ENCODE peak calls at places on chromosome 7, in five cellular contexts. N is sigmoid colon, I is Peyer's patch, M is IMR-90, T is esophagus squamous epithelium. W is an unnamed sample.

GRCh38 chr7:84422790-84423189 is 228.2 kb upstream of the SEMA3A start:
- DNase-seq in T (no peak), I (no peak), M (peak; percentile 58), N (no peak), W (no peak)

GRCh38 chr7:123154231-123154860 is 45.4 kb downstream of the SLC13A1 start:
- DNase-seq in M (peak; percentile 50), N (peak; percentile 71), I (peak; percentile 29), T (no peak), W (peak; percentile 9)

GRCh38 chr7:77665161-77665560 is 31.1 kb upstream of the RSBN1L start:
- DNase-seq in N (peak; percentile 15), M (peak; percentile 52), T (no peak), I (no peak), W (no peak)

GRCh38 chr7:90958669-90959068 is 305.6 kb upstream of the FZD1 start:
- DNase-seq in M (peak; percentile 66), T (no peak), N (no peak), I (no peak), W (no peak)

GRCh38 chr7:139990142-139990535 is 72.6 kb downstream of the PARP12 start:
- DNase-seq in I (no peak), T (no peak), N (no peak), M (no peak), W (no peak)

GRCh38 chr7:27520828-27521790 is 141.6 kb downstream of the HIBADH start:
- DNase-seq in N (peak; percentile 78), I (no peak), M (peak; percentile 77), T (no peak), W (no peak)

GRCh38 chr7:31788891-31789680 is 102.1 kb downstream of the PPP1R17 start:
- DNase-seq in N (no peak), M (peak; percentile 24), T (no peak), I (no peak), W (no peak)

GRCh38 chr7:71843677-71844076 is 568.5 kb downstream of the CALN1 start:
- DNase-seq in I (no peak), M (no peak), N (no peak), T (no peak), W (no peak)

GRCh38 chr7:101680406-101681145 is 51.5 kb upstream of the MYL10 start:
- DNase-seq in I (no peak), N (no peak), T (no peak), M (no peak), W (no peak)

GRCh38 chr7:96992624-96993452 is 12.5 kb upstream of the DLX6 start:
- DNase-seq in I (no peak), M (no peak), N (no peak), T (no peak), W (no peak)

GRCh38 chr7:23593706-23594105 is 3.5 kb upstream of the CCDC126 start:
- DNase-seq in N (no peak), I (no peak), M (no peak), T (no peak), W (no peak)

GRCh38 chr7:120554960-120555571 is 282.1 kb downstream of the KCND2 start:
- DNase-seq in T (no peak), M (peak; percentile 47), N (no peak), I (no peak), W (peak; percentile 4)

GRCh38 chr7:137747359-137748031 is 99.3 kb downstream of the DGKI start:
- DNase-seq in I (no peak), T (no peak), N (no peak), M (no peak), W (no peak)

GRCh38 chr7:117588352-117588794 is 108.5 kb downstream of the CFTR start:
- DNase-seq in I (no peak), M (peak; percentile 89), N (no peak), T (no peak), W (no peak)

GRCh38 chr7:33841658-33842057 is 63.7 kb upstream of the BMPER start:
- DNase-seq in I (no peak), N (peak; percentile 68), T (no peak), M (peak; percentile 25), W (no peak)

GRCh38 chr7:22849158-22849557 is 26.5 kb upstream of the TOMM7 start:
- DNase-seq in M (no peak), I (no peak), N (no peak), T (no peak), W (no peak)

GRCh38 chr7:108875139-108875538 is 305.5 kb downstream of the DNAJB9 start:
- DNase-seq in I (no peak), M (peak; percentile 8), T (no peak), N (no peak), W (no peak)

GRCh38 chr7:92296898-92297435 is 51.2 kb downstream of the ANKIB1 start:
- DNase-seq in M (no peak), N (no peak), T (no peak), I (no peak), W (no peak)

GRCh38 chr7:116984917-116985316 is 31.6 kb downstream of the ST7 start:
- DNase-seq in M (peak; percentile 28), T (no peak), I (no peak), N (no peak), W (no peak)

GRCh38 chr7:3558410-3558809 is 257.4 kb downstream of the SDK1 start:
- DNase-seq in T (no peak), M (no peak), I (no peak), N (no peak), W (no peak)

GRCh38 chr7:55309040-55309991 is 55.8 kb upstream of the LANCL2 start:
- DNase-seq in M (no peak), N (no peak), I (peak; percentile 22), T (no peak), W (no peak)

GRCh38 chr7:144452064-144452463 is 48.6 kb upstream of the NOBOX start:
- DNase-seq in T (no peak), I (no peak), M (no peak), N (no peak), W (no peak)

DNA sequence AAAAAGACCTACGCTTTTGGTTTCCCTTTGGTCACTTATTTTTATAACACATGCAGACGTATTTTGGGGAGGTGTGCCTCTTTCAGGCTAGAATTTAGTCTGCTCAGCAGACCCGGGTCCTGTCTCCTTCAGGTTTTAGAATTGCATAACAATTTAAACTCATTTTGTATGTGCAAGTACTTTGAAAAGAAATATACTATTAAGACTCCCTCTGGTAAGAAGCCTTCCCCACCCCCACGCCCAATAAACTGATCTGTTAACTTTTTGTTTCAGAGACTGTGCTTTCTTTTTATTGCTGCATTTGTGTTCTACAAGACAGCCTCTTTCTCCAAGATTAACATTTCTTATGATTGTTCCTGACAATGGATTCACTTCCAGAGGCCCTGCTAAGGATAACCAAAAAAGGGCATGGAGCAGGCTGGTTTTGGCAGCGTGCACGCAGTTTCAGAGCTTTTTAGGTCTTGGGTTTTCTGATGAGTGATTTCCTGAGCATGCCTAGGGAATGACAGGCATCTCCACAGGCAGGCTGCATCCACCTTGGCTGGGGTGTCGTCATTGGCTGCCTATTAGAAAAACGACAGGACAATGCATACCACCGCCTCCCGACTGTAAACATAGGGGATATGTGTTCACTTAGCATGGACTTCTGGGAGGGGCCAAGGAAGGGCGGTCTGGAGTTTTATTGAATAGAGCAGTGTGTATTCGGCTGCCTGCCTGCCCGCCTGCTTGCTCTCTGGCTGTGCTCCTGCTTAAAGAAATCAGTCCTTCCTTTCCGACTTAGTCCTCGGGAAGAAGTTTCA is at the start of gene CALD1:
- DNase-seq in M (peak; percentile 99), N (peak; percentile 96), T (no peak), I (peak; percentile 27), W (peak; percentile 67)
- TF ChIP-seq POLR2A in M (peak; percentile 98), N (peak; percentile 84), T (peak; percentile 84), I (peak; percentile 10), W (peak; percentile 50)

DNA sequence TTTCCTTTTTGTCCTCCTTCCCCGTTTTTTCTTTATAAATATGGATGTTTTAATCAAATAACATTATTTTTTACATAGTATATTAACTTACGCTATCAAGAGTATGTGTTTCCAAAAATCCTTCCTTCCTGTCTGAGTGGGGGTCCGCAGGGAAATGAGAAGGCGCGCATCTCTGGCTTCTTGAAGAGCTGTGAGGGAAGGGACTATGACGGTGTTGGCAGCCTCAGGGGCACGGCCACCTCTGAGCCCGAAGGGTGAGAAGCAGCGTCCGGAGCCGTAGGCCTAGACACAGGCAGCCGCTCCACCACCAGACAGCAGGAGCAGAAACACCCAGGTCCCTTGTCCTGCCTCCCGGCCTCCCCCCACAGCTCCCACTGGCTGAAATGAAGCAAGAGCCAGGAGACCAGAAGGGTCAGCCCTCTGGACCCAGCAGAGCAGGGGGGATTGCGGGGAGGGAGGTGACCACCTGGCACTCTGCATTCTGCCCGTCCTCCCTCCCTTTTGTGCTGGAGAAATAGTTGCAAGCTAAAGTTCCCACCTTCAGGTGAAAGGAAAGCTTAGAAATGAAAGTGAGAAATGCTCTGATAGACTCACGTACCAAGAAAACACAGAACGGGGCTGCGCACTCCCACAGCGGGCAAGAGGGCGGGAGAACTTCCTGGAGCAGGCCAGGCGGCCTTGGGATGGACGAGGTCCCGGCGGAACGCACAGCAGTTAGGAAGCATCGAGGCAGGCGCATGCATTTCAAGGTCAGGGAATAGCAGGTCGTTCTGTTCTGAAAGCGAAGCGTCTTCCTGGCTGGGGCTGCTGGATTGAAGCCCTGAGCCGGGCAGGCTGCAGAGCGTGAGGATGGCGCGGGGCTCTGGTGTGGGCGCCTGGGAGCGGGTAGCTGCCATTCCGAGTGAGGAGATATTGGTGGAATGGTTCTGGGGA is 105.5 kb downstream of the GALNT11 start:
- DNase-seq in I (no peak), M (no peak), T (no peak), N (no peak), W (no peak)
- TF ChIP-seq POLR2A in I (no peak), M (no peak), T (no peak), N (no peak), W (no peak)

GRCh38 chr7:95433129-95433528 is 1.7 kb downstream of the PON2 start:
- DNase-seq in M (no peak), N (no peak), I (no peak), T (no peak), W (no peak)

GRCh38 chr7:95435422-95435780 is 573 bp upstream of the PON2 start:
- DNase-seq in M (no peak), I (no peak), N (no peak), T (no peak), W (no peak)

GRCh38 chr7:95433952-95434351 is 876 bp downstream of the PON2 start:
- DNase-seq in N (no peak), M (no peak), T (no peak), I (no peak), W (no peak)

GRCh38 chr7:95436407-95436806 is 1.6 kb upstream of the PON2 start:
- DNase-seq in I (no peak), N (no peak), T (no peak), M (no peak), W (no peak)

GRCh38 chr7:95434501-95435421 is at the start of gene PON2:
- DNase-seq in N (peak; percentile 87), M (peak; percentile 72), T (no peak), I (peak; percentile 67), W (peak; percentile 83)
- TF ChIP-seq POLR2A in N (no peak), M (peak; percentile 69), T (peak; percentile 39), I (peak; percentile 86), W (peak; percentile 93)

GRCh38 chr7:1533569-1534329 is 3.2 kb downstream of the MAFK start:
- DNase-seq in N (peak; percentile 80), T (no peak), I (peak; percentile 33), M (peak; percentile 95), W (peak; percentile 100)
- TF ChIP-seq POLR2A in N (no peak), T (no peak), I (no peak), M (peak; percentile 73), W (peak; percentile 41)

W was measured in H54.